ENCODE peak calls at places on chromosomes 13 and 19, in four cellular contexts. K is K562, V is H1, F is WTC11. I is an unnamed sample.

GRCh38 chr13:74320282-74320681 is 186.1 kb upstream of the KLF12 start:
- DNase-seq in K (no peak), F (no peak), V (no peak), I (no peak)

GRCh38 chr13:41802684-41803554 is 158.0 kb downstream of the VWA8 start:
- DNase-seq in K (no peak), V (no peak), F (no peak), I (no peak)

GRCh38 chr19:38564981-38565685 is 52.6 kb downstream of the MAP4K1 start:
- DNase-seq in K (no peak), F (no peak), V (no peak), I (no peak)

GRCh38 chr19:54325194-54325621 is 12.2 kb upstream of the LILRA5 start:
- DNase-seq in K (peak), V (no peak), F (peak), I (peak)

GRCh38 chr19:50334741-50335421 is 5.7 kb upstream of the KCNC3 start:
- DNase-seq in K (no peak), F (no peak), V (no peak), I (no peak)

GRCh38 chr19:47107201-47107952 is 6.2 kb downstream of the ZC3H4 start:
- DNase-seq in F (no peak), V (no peak), K (no peak), I (peak)

GRCh38 chr13:23159205-23159586 is 21.6 kb upstream of the SGCG start:
- DNase-seq in K (peak), F (peak), V (no peak), I (peak)

GRCh38 chr13:38879278-38879677 is 111.4 kb downstream of the STOML3 start:
- DNase-seq in F (no peak), K (no peak), V (no peak), I (no peak)

GRCh38 chr19:29668746-29669609 is 3.7 kb downstream of the PLEKHF1 start:
- DNase-seq in K (no peak), V (no peak), F (peak), I (no peak)

GRCh38 chr19:8468761-8469458 is 24.1 kb downstream of the HNRNPM start:
- DNase-seq in K (no peak), F (no peak), V (no peak), I (no peak)

GRCh38 chr19:37470216-37470615 is 1.1 kb downstream of the ZNF570 start:
- DNase-seq in F (no peak), K (no peak), V (no peak), I (no peak)

GRCh38 chr13:34124912-34125311 is 307.0 kb downstream of the RFC3 start:
- DNase-seq in F (no peak), K (no peak), V (no peak), I (peak)

GRCh38 chr19:48381178-48381950 is 10.0 kb downstream of the KDELR1 start:
- DNase-seq in F (no peak), V (no peak), K (no peak), I (no peak)

GRCh38 chr19:13095393-13095784 is 7.3 kb downstream of the LYL1 start:
- DNase-seq in F (peak), V (no peak), K (no peak), I (no peak)

GRCh38 chr13:24162604-24163003 is 2.1 kb downstream of the SPATA13 start:
- DNase-seq in F (no peak), K (no peak), V (no peak), I (no peak)

GRCh38 chr13:33518442-33518841 is 232.9 kb upstream of the STARD13 start:
- DNase-seq in V (no peak), K (no peak), F (no peak), I (no peak)

GRCh38 chr19:41879080-41879479 is 2.0 kb downstream of the CD79A start:
- DNase-seq in F (no peak), K (no peak), V (no peak), I (no peak)

GRCh38 chr13:42720858-42721219 is 60.5 kb upstream of the FAM216B start:
- DNase-seq in F (no peak), V (no peak), K (no peak), I (no peak)

GRCh38 chr19:38557205-38557799 is 60.5 kb downstream of the MAP4K1 start:
- DNase-seq in V (no peak), K (peak), F (no peak), I (no peak)

GRCh38 chr19:7565332-7565731 is 29.8 kb downstream of the PNPLA6 start:
- DNase-seq in V (no peak), F (no peak), K (peak), I (no peak)

GRCh38 chr19:18254546-18255500 is 19.4 kb downstream of the IQCN start:
- DNase-seq in F (peak), V (no peak), K (no peak), I (no peak)

GRCh38 chr13:111460548-111461444 is 140.4 kb downstream of the TEX29 start:
- DNase-seq in K (no peak), V (peak), F (peak), I (peak)

GRCh38 chr13:25890671-25891212 is 161.1 kb downstream of the SHISA2 start:
- DNase-seq in K (no peak), V (no peak), F (no peak), I (no peak)

GRCh38 chr13:112624602-112625430 is 36.9 kb upstream of the TUBGCP3 start:
- DNase-seq in F (no peak), K (no peak), V (no peak), I (no peak)

GRCh38 chr13:112170823-112171569 is 104.0 kb downstream of the SOX1 start:
- DNase-seq in F (no peak), V (no peak), K (no peak), I (no peak)

GRCh38 chr19:9673912-9674668 is 810 bp downstream of the ZNF562 start:
- DNase-seq in V (no peak), K (no peak), F (no peak), I (peak)

GRCh38 chr13:31761951-31762350 is 22.6 kb downstream of the RXFP2 start:
- DNase-seq in K (no peak), V (no peak), F (no peak), I (no peak)

GRCh38 chr13:66618702-66619101 is 611.4 kb downstream of the PCDH9 start:
- DNase-seq in K (peak), V (no peak), F (no peak), I (peak)

GRCh38 chr13:24511019-24511823 is 1.4 kb downstream of the PARP4 start:
- DNase-seq in K (no peak), F (no peak), V (no peak), I (peak)

GRCh38 chr19:10011974-10012373 is 1.3 kb upstream of the RDH8 start:
- DNase-seq in K (no peak), V (no peak), F (no peak), I (no peak)

GRCh38 chr19:11091343-11092153 is 2.3 kb downstream of the LDLR start:
- DNase-seq in V (no peak), F (no peak), K (no peak), I (peak)

GRCh38 chr13:30037306-30037705 is 186.9 kb upstream of the UBL3 start:
- DNase-seq in F (peak), V (no peak), K (no peak), I (no peak)

GRCh38 chr19:27676334-27676733 is 1536.6 kb downstream of the UQCRFS1 start:
- DNase-seq in K (no peak), F (no peak), V (no peak), I (no peak)

GRCh38 chr19:861756-862528 is 2.5 kb downstream of the CFD start:
- DNase-seq in K (peak), F (peak), V (peak), I (peak)

GRCh38 chr13:99657848-99658265 is 156.6 kb downstream of the TM9SF2 start:
- DNase-seq in V (no peak), K (no peak), F (peak), I (no peak)

GRCh38 chr19:952680-953500 is 27.1 kb downstream of the ARID3A start:
- DNase-seq in K (peak), V (no peak), F (no peak), I (peak)

GRCh38 chr19:2084993-2085720 is 11.0 kb downstream of the MOB3A start:
- DNase-seq in K (no peak), V (no peak), F (no peak), I (no peak)

GRCh38 chr19:406999-407491 is 1.9 kb downstream of the C2CD4C start:
- DNase-seq in F (no peak), V (no peak), K (peak), I (no peak)

GRCh38 chr19:14432817-14433453 is at the start of gene PKN1:
- DNase-seq in F (peak), K (peak), V (no peak), I (no peak)

DNA sequence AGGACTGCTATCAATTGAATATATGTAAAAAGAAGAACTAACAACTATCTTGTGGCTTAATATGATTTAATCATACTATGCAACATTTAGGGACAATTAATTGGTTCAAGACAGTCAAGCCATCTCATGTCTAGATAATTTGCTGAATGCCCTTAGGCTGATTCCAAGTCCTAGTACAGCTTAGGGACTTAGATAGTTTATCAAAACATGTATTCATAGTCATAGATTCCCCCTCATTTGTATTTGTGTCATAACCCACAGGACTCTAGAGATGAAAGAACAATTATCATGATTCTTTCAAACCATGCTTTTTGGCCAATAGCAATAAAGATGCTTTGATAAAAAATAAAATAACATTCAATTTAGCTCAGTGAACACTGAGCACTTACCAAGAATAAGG is 607.6 kb downstream of the SLITRK1 start:
- DNase-seq in K (no peak), F (no peak), V (no peak), I (no peak)
- TF ChIP-seq ATF2 in K (no peak), F (no peak), V (no peak), I (no peak)

GRCh38 chr13:98222081-98222554 is 45.0 kb upstream of the RNF113B start:
- DNase-seq in F (no peak), V (no peak), K (no peak), I (no peak)
- TF ChIP-seq ATF2 in F (no peak), V (no peak), K (no peak), I (no peak)

GRCh38 chr19:35868172-35868822 is at the start of gene APLP1:
- DNase-seq in K (peak), V (no peak), F (peak), I (peak)
- TF ChIP-seq ATF2 in K (no peak), V (no peak), F (no peak), I (no peak)

DNA sequence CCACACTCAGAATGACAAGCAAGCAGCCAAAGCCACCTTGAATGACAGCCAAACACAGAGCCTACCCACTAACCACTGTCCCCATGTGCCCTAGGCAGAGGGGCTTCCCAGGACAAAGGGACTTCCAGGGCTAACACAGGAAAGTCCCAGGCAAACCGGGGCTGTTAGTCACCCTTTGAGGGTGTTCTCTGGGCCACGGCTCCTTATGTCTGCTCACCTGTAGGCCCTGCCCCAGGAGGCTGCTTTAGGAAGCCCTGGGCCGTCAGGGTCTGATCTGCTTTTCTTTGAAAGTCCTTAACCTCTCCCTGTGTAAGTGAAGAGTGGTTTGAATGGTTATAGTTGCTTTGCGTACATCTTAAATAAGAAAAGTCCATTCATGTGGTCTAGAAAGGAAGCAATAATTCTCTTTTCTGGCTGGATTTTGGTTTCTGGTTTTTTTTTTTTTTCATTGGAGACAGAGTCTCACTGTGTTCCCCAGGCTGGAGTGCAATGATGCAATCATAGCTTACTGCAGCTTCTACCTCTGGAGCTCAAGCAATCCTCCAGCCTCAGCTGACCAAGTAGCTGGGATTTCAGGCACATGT is 161.4 kb downstream of the EFNB2 start:
- DNase-seq in F (no peak), V (no peak), K (no peak), I (no peak)
- TF ChIP-seq ATF2 in F (no peak), V (no peak), K (no peak), I (no peak)

DNA sequence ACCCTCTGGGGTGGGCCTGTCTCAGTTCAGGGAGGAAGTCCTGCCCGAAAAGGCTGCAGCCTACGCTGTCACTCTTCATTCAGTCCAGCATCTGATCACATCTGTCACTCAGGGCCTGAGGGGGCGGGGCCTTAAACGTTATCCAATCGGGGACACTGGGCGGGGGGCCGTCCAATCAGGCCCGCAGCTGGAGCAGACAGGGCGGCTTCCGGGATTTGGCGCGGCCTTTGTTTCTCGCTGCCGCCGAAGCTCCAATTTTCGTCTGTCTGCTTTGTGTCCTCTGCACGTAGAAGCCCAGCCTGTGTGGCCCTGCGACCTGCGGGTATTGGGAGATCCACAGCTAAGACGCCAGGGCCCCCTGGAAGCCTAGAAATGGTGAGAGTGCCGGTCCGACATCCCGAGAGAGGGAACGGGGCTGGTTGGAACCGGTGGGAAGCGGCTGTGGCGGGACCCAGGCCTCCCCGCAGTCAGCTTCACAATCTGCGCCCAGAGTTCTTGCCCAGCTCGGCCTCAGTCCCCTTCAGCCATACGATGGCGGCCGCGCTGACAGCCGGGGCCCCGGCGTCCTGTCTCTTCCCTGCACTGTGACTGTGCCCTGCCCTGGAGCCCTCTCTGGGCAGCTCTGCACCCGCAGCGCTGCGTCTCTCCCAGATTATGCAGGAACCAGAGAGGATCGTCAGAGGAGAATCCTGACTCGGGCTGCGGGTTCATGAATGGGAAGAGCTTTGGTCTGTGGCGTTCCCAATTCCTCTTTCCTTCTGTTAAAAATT is at the start of gene ZNF730:
- DNase-seq in K (peak), F (peak), V (peak), I (no peak)
- TF ChIP-seq ATF2 in K (no peak), F (no peak), V (no peak), I (no peak)

GRCh38 chr13:109781384-109782065 is 4.9 kb downstream of the IRS2 start:
- DNase-seq in K (no peak), F (no peak), V (no peak), I (no peak)
- TF ChIP-seq ATF2 in K (no peak), F (no peak), V (no peak), I (no peak)